ENCODE peak calls at places on chromosomes 2 and 18, in five cellular contexts. G is NCI-H1436, F is germinal center, H is amniotic epithelial cell, A is caudate nucleus. N is an unnamed sample.

GRCh38 chr2:199603748-199604291 is 146.1 kb upstream of the SATB2 start:
- DNase-seq in G (no peak), F (no peak), H (no peak), A (no peak), N (no peak)

GRCh38 chr2:25690058-25690457 is 16.7 kb upstream of the DTNB start:
- DNase-seq in G (peak; percentile 24), F (no peak), H (no peak), A (no peak), N (peak; percentile 54)

GRCh38 chr2:99112617-99113016 is 28.9 kb upstream of the C2orf15 start:
- DNase-seq in G (no peak), F (no peak), H (no peak), A (no peak), N (no peak)

GRCh38 chr2:191656389-191656788 is 21.5 kb upstream of the NABP1 start:
- DNase-seq in G (no peak), F (no peak), H (peak; percentile 97), A (no peak), N (peak; percentile 70)

GRCh38 chr18:5097116-5097703 is 99.8 kb downstream of the AKAIN1 start:
- DNase-seq in G (no peak), F (no peak), H (no peak), A (no peak), N (no peak)

GRCh38 chr2:196413821-196414274 is 225.7 kb upstream of the CCDC150 start:
- DNase-seq in G (no peak), F (peak; percentile 20), H (no peak), A (no peak), N (no peak)

GRCh38 chr2:12059616-12060441 is 313.4 kb downstream of the LPIN1 start:
- DNase-seq in G (no peak), F (no peak), H (peak; percentile 42), A (no peak), N (peak; percentile 84)

GRCh38 chr2:71932780-71933466 is 214.7 kb downstream of the CYP26B1 start:
- DNase-seq in G (no peak), F (no peak), H (no peak), A (no peak), N (no peak)

GRCh38 chr2:170814551-170815245 is 2.0 kb upstream of the GAD1 start:
- DNase-seq in G (no peak), F (no peak), H (no peak), A (no peak), N (no peak)

GRCh38 chr2:24050041-24050655 is 607 bp downstream of the FKBP1B start:
- DNase-seq in G (no peak), F (peak; percentile 11), H (peak; percentile 3), A (no peak), N (peak; percentile 34)

GRCh38 chr2:170812716-170813585 is 3.7 kb upstream of the GAD1 start:
- DNase-seq in G (peak; percentile 96), F (peak; percentile 48), H (peak; percentile 74), A (no peak), N (peak; percentile 80)

GRCh38 chr2:28423856-28424605 is 31.4 kb downstream of the FOSL2 start:
- DNase-seq in G (no peak), F (no peak), H (peak; percentile 73), A (no peak), N (no peak)

GRCh38 chr2:128362186-128362888 is 43.7 kb upstream of the HS6ST1 start:
- DNase-seq in G (no peak), F (no peak), H (no peak), A (no peak), N (no peak)

GRCh38 chr18:1422634-1423033 is 518.0 kb downstream of the ADCYAP1 start:
- DNase-seq in G (no peak), F (no peak), H (no peak), A (no peak), N (no peak)

GRCh38 chr2:45919711-45920111 is 268.2 kb downstream of the PRKCE start:
- DNase-seq in G (no peak), F (no peak), H (no peak), A (no peak), N (no peak)

GRCh38 chr18:34624551-34624950 is 85.5 kb upstream of the DTNA start:
- DNase-seq in G (no peak), F (no peak), H (peak; percentile 51), A (no peak), N (peak; percentile 37)

GRCh38 chr2:98445167-98445522 is 487 bp downstream of the INPP4A start:
- DNase-seq in G (no peak), F (peak; percentile 51), H (no peak), A (no peak), N (peak; percentile 49)

GRCh38 chr18:76564117-76564516 is 69.1 kb upstream of the ZNF516 start:
- DNase-seq in G (no peak), F (no peak), H (peak; percentile 59), A (no peak), N (peak; percentile 47)

N was measured in mesenchymal stem cell.